ENCODE peak calls at places on chromosomes 4 and X, in ten cellular contexts. One of them, this sample, is unnamed.

GRCh38 chr4:153211986-153212720 is 7.9 kb downstream of the TRIM2 start:
- DNase-seq in nephron progenitor cell: no peak
- DNase-seq in nucleus accumbens: no peak
- DNase-seq in RPMI8226: no peak
- DNase-seq in posterior cingulate gyrus: no peak
- DNase-seq in GM12878: no peak
- DNase-seq in prostate gland: no peak
- DNase-seq in HCT116: no peak
- DNase-seq in SHP77 treated with DMSO at 0.1 percent for 48 hours: no peak
- DNase-seq in NCI-H1436: no peak
- DNase-seq in this sample: no peak

GRCh38 chr4:88043001-88043400 is 35.6 kb downstream of the PKD2 start:
- DNase-seq in prostate gland: no peak
- DNase-seq in NCI-H1436: no peak
- DNase-seq in nucleus accumbens: no peak
- DNase-seq in GM12878: no peak
- DNase-seq in HCT116: no peak
- DNase-seq in nephron progenitor cell: no peak
- DNase-seq in posterior cingulate gyrus: no peak
- DNase-seq in RPMI8226: no peak
- DNase-seq in SHP77 treated with DMSO at 0.1 percent for 48 hours: no peak
- DNase-seq in this sample: no peak

GRCh38 chrX:40164751-40165150 is 67.0 kb upstream of the BCOR start:
- DNase-seq in nucleus accumbens: no peak
- DNase-seq in prostate gland: no peak
- DNase-seq in NCI-H1436: no peak
- DNase-seq in SHP77 treated with DMSO at 0.1 percent for 48 hours: no peak
- DNase-seq in posterior cingulate gyrus: no peak
- DNase-seq in HCT116: no peak
- DNase-seq in GM12878: no peak
- DNase-seq in RPMI8226: no peak
- DNase-seq in nephron progenitor cell: no peak
- DNase-seq in this sample: no peak

GRCh38 chrX:150234126-150234525 is 129.0 kb upstream of the MAMLD1 start:
- DNase-seq in nucleus accumbens: no peak
- DNase-seq in nephron progenitor cell: no peak
- DNase-seq in SHP77 treated with DMSO at 0.1 percent for 48 hours: no peak
- DNase-seq in RPMI8226: no peak
- DNase-seq in posterior cingulate gyrus: no peak
- DNase-seq in GM12878: no peak
- DNase-seq in HCT116: no peak
- DNase-seq in NCI-H1436: no peak
- DNase-seq in prostate gland: no peak
- DNase-seq in this sample: no peak

GRCh38 chrX:81174286-81174685 is 27.4 kb downstream of the HMGN5 start:
- DNase-seq in NCI-H1436: no peak
- DNase-seq in SHP77 treated with DMSO at 0.1 percent for 48 hours: no peak
- DNase-seq in prostate gland: no peak
- DNase-seq in nucleus accumbens: no peak
- DNase-seq in posterior cingulate gyrus: no peak
- DNase-seq in nephron progenitor cell: no peak
- DNase-seq in GM12878: no peak
- DNase-seq in RPMI8226: no peak
- DNase-seq in HCT116: no peak
- DNase-seq in this sample: no peak

GRCh38 chr4:7557447-7557846 is 122.7 kb upstream of the PSAPL1 start:
- DNase-seq in RPMI8226: no peak
- DNase-seq in nucleus accumbens: no peak
- DNase-seq in SHP77 treated with DMSO at 0.1 percent for 48 hours: no peak
- DNase-seq in HCT116: no peak
- DNase-seq in posterior cingulate gyrus: no peak
- DNase-seq in GM12878: no peak
- DNase-seq in NCI-H1436: no peak
- DNase-seq in nephron progenitor cell: no peak
- DNase-seq in prostate gland: no peak
- DNase-seq in this sample: no peak

GRCh38 chrX:151762802-151763201 is 28.3 kb downstream of the CNGA2 start:
- DNase-seq in HCT116: no peak
- DNase-seq in NCI-H1436: no peak
- DNase-seq in prostate gland: no peak
- DNase-seq in SHP77 treated with DMSO at 0.1 percent for 48 hours: no peak
- DNase-seq in posterior cingulate gyrus: no peak
- DNase-seq in nephron progenitor cell: no peak
- DNase-seq in nucleus accumbens: no peak
- DNase-seq in GM12878: no peak
- DNase-seq in RPMI8226: no peak
- DNase-seq in this sample: no peak

GRCh38 chr4:87011340-87012034 is 76.7 kb downstream of the AFF1 start:
- DNase-seq in nephron progenitor cell: no peak
- DNase-seq in nucleus accumbens: no peak
- DNase-seq in NCI-H1436: no peak
- DNase-seq in HCT116: peak
- DNase-seq in RPMI8226: no peak
- DNase-seq in posterior cingulate gyrus: no peak
- DNase-seq in SHP77 treated with DMSO at 0.1 percent for 48 hours: no peak
- DNase-seq in GM12878: no peak
- DNase-seq in prostate gland: no peak
- DNase-seq in this sample: no peak

GRCh38 chr4:128241425-128241913 is 46.1 kb downstream of the PGRMC2 start:
- DNase-seq in NCI-H1436: no peak
- DNase-seq in SHP77 treated with DMSO at 0.1 percent for 48 hours: no peak
- DNase-seq in HCT116: no peak
- DNase-seq in nephron progenitor cell: no peak
- DNase-seq in prostate gland: no peak
- DNase-seq in RPMI8226: no peak
- DNase-seq in posterior cingulate gyrus: no peak
- DNase-seq in GM12878: no peak
- DNase-seq in nucleus accumbens: no peak
- DNase-seq in this sample: no peak

GRCh38 chr4:76059750-76060149 is 14.8 kb upstream of the ART3 start:
- DNase-seq in HCT116: no peak
- DNase-seq in nephron progenitor cell: no peak
- DNase-seq in GM12878: no peak
- DNase-seq in posterior cingulate gyrus: no peak
- DNase-seq in prostate gland: no peak
- DNase-seq in nucleus accumbens: no peak
- DNase-seq in SHP77 treated with DMSO at 0.1 percent for 48 hours: no peak
- DNase-seq in NCI-H1436: no peak
- DNase-seq in RPMI8226: no peak
- DNase-seq in this sample: no peak

GRCh38 chr4:123986268-123986798 is 589.7 kb downstream of the SPRY1 start:
- DNase-seq in nephron progenitor cell: no peak
- DNase-seq in prostate gland: no peak
- DNase-seq in posterior cingulate gyrus: no peak
- DNase-seq in NCI-H1436: no peak
- DNase-seq in HCT116: no peak
- DNase-seq in RPMI8226: no peak
- DNase-seq in nucleus accumbens: no peak
- DNase-seq in SHP77 treated with DMSO at 0.1 percent for 48 hours: no peak
- DNase-seq in GM12878: no peak
- DNase-seq in this sample: no peak

GRCh38 chr4:7831330-7831729 is 108.3 kb downstream of the AFAP1 start:
- DNase-seq in NCI-H1436: no peak
- DNase-seq in posterior cingulate gyrus: no peak
- DNase-seq in nephron progenitor cell: no peak
- DNase-seq in prostate gland: no peak
- DNase-seq in HCT116: no peak
- DNase-seq in GM12878: no peak
- DNase-seq in SHP77 treated with DMSO at 0.1 percent for 48 hours: no peak
- DNase-seq in RPMI8226: peak
- DNase-seq in nucleus accumbens: no peak
- DNase-seq in this sample: no peak

GRCh38 chrX:39755152-39756032 is 342.4 kb downstream of the BCOR start:
- DNase-seq in posterior cingulate gyrus: no peak
- DNase-seq in nucleus accumbens: no peak
- DNase-seq in NCI-H1436: no peak
- DNase-seq in SHP77 treated with DMSO at 0.1 percent for 48 hours: peak
- DNase-seq in GM12878: no peak
- DNase-seq in RPMI8226: no peak
- DNase-seq in prostate gland: peak
- DNase-seq in HCT116: peak
- DNase-seq in nephron progenitor cell: peak
- DNase-seq in this sample: no peak

GRCh38 chr4:40214038-40214437 is 17.2 kb downstream of the RHOH start:
- DNase-seq in prostate gland: no peak
- DNase-seq in nucleus accumbens: no peak
- DNase-seq in NCI-H1436: no peak
- DNase-seq in GM12878: no peak
- DNase-seq in SHP77 treated with DMSO at 0.1 percent for 48 hours: no peak
- DNase-seq in RPMI8226: no peak
- DNase-seq in nephron progenitor cell: no peak
- DNase-seq in posterior cingulate gyrus: no peak
- DNase-seq in HCT116: no peak
- DNase-seq in this sample: no peak

GRCh38 chr4:183571350-183572076 is 66.7 kb downstream of the ING2 start:
- DNase-seq in RPMI8226: peak
- DNase-seq in nephron progenitor cell: no peak
- DNase-seq in prostate gland: peak
- DNase-seq in nucleus accumbens: no peak
- DNase-seq in NCI-H1436: peak
- DNase-seq in HCT116: no peak
- DNase-seq in posterior cingulate gyrus: no peak
- DNase-seq in GM12878: no peak
- DNase-seq in SHP77 treated with DMSO at 0.1 percent for 48 hours: peak
- DNase-seq in this sample: no peak

GRCh38 chrX:132023117-132023895 is at the start of gene STK26:
- DNase-seq in posterior cingulate gyrus: no peak
- DNase-seq in nucleus accumbens: peak
- DNase-seq in GM12878: no peak
- DNase-seq in NCI-H1436: peak
- DNase-seq in SHP77 treated with DMSO at 0.1 percent for 48 hours: no peak
- DNase-seq in nephron progenitor cell: peak
- DNase-seq in RPMI8226: peak
- DNase-seq in prostate gland: peak
- DNase-seq in HCT116: peak
- DNase-seq in this sample: peak

GRCh38 chrX:48891402-48892288 is 5.9 kb downstream of the TIMM17B start:
- DNase-seq in NCI-H1436: peak
- DNase-seq in RPMI8226: peak
- DNase-seq in nucleus accumbens: peak
- DNase-seq in nephron progenitor cell: peak
- DNase-seq in HCT116: peak
- DNase-seq in prostate gland: peak
- DNase-seq in posterior cingulate gyrus: peak
- DNase-seq in GM12878: no peak
- DNase-seq in SHP77 treated with DMSO at 0.1 percent for 48 hours: peak
- DNase-seq in this sample: peak

GRCh38 chr4:6340446-6341015 is 70.9 kb downstream of the WFS1 start:
- DNase-seq in nucleus accumbens: no peak
- DNase-seq in SHP77 treated with DMSO at 0.1 percent for 48 hours: no peak
- DNase-seq in HCT116: no peak
- DNase-seq in NCI-H1436: no peak
- DNase-seq in nephron progenitor cell: no peak
- DNase-seq in RPMI8226: no peak
- DNase-seq in GM12878: no peak
- DNase-seq in prostate gland: no peak
- DNase-seq in posterior cingulate gyrus: no peak
- DNase-seq in this sample: no peak

GRCh38 chr4:53924333-53925049 is 139.9 kb downstream of the CHIC2 start:
- DNase-seq in HCT116: no peak
- DNase-seq in prostate gland: no peak
- DNase-seq in posterior cingulate gyrus: no peak
- DNase-seq in nucleus accumbens: no peak
- DNase-seq in SHP77 treated with DMSO at 0.1 percent for 48 hours: no peak
- DNase-seq in RPMI8226: no peak
- DNase-seq in NCI-H1436: no peak
- DNase-seq in GM12878: no peak
- DNase-seq in nephron progenitor cell: no peak
- DNase-seq in this sample: no peak

GRCh38 chrX:21176927-21177571 is 197.2 kb upstream of the CNKSR2 start:
- DNase-seq in SHP77 treated with DMSO at 0.1 percent for 48 hours: no peak
- DNase-seq in GM12878: no peak
- DNase-seq in prostate gland: no peak
- DNase-seq in NCI-H1436: no peak
- DNase-seq in nucleus accumbens: no peak
- DNase-seq in posterior cingulate gyrus: no peak
- DNase-seq in RPMI8226: no peak
- DNase-seq in HCT116: no peak
- DNase-seq in nephron progenitor cell: no peak
- DNase-seq in this sample: no peak

GRCh38 chrX:103629295-103630170 is 758 bp downstream of the TCEAL1 start:
- DNase-seq in prostate gland: peak
- DNase-seq in GM12878: no peak
- DNase-seq in nucleus accumbens: peak
- DNase-seq in NCI-H1436: peak
- DNase-seq in nephron progenitor cell: peak
- DNase-seq in RPMI8226: no peak
- DNase-seq in SHP77 treated with DMSO at 0.1 percent for 48 hours: peak
- DNase-seq in posterior cingulate gyrus: peak
- DNase-seq in HCT116: no peak
- DNase-seq in this sample: peak

GRCh38 chr4:56026596-56026995 is 77.9 kb downstream of the CEP135 start:
- DNase-seq in nephron progenitor cell: no peak
- DNase-seq in posterior cingulate gyrus: no peak
- DNase-seq in RPMI8226: no peak
- DNase-seq in HCT116: peak
- DNase-seq in GM12878: no peak
- DNase-seq in NCI-H1436: no peak
- DNase-seq in SHP77 treated with DMSO at 0.1 percent for 48 hours: no peak
- DNase-seq in nucleus accumbens: no peak
- DNase-seq in prostate gland: no peak
- DNase-seq in this sample: no peak

GRCh38 chr4:95729596-95729995 is 110.3 kb upstream of the PDHA2 start:
- DNase-seq in RPMI8226: no peak
- DNase-seq in GM12878: no peak
- DNase-seq in HCT116: no peak
- DNase-seq in nucleus accumbens: no peak
- DNase-seq in SHP77 treated with DMSO at 0.1 percent for 48 hours: no peak
- DNase-seq in prostate gland: no peak
- DNase-seq in NCI-H1436: no peak
- DNase-seq in nephron progenitor cell: no peak
- DNase-seq in posterior cingulate gyrus: no peak
- DNase-seq in this sample: no peak

GRCh38 chr4:147388016-147388415 is 92.9 kb upstream of the EDNRA start:
- DNase-seq in RPMI8226: no peak
- DNase-seq in NCI-H1436: no peak
- DNase-seq in posterior cingulate gyrus: no peak
- DNase-seq in nucleus accumbens: no peak
- DNase-seq in nephron progenitor cell: no peak
- DNase-seq in prostate gland: no peak
- DNase-seq in HCT116: no peak
- DNase-seq in SHP77 treated with DMSO at 0.1 percent for 48 hours: no peak
- DNase-seq in GM12878: no peak
- DNase-seq in this sample: no peak

GRCh38 chrX:118216086-118216485 is 99.5 kb upstream of the KLHL13 start:
- DNase-seq in RPMI8226: no peak
- DNase-seq in nephron progenitor cell: no peak
- DNase-seq in HCT116: no peak
- DNase-seq in GM12878: no peak
- DNase-seq in SHP77 treated with DMSO at 0.1 percent for 48 hours: no peak
- DNase-seq in NCI-H1436: no peak
- DNase-seq in prostate gland: no peak
- DNase-seq in nucleus accumbens: no peak
- DNase-seq in posterior cingulate gyrus: no peak
- DNase-seq in this sample: no peak

GRCh38 chrX:43693602-43694406 is 37.7 kb downstream of the MAOA start:
- DNase-seq in posterior cingulate gyrus: no peak
- DNase-seq in RPMI8226: no peak
- DNase-seq in GM12878: no peak
- DNase-seq in nephron progenitor cell: no peak
- DNase-seq in NCI-H1436: no peak
- DNase-seq in HCT116: no peak
- DNase-seq in prostate gland: peak
- DNase-seq in SHP77 treated with DMSO at 0.1 percent for 48 hours: peak
- DNase-seq in nucleus accumbens: no peak
- DNase-seq in this sample: no peak

GRCh38 chr4:165096776-165097175 is 15.9 kb downstream of the TMEM192 start:
- DNase-seq in posterior cingulate gyrus: no peak
- DNase-seq in prostate gland: no peak
- DNase-seq in NCI-H1436: no peak
- DNase-seq in HCT116: no peak
- DNase-seq in RPMI8226: peak
- DNase-seq in nucleus accumbens: no peak
- DNase-seq in SHP77 treated with DMSO at 0.1 percent for 48 hours: no peak
- DNase-seq in GM12878: no peak
- DNase-seq in nephron progenitor cell: no peak
- DNase-seq in this sample: no peak

GRCh38 chr4:147842573-147842972 is 110.7 kb downstream of the ARHGAP10 start:
- DNase-seq in nephron progenitor cell: no peak
- DNase-seq in prostate gland: no peak
- DNase-seq in posterior cingulate gyrus: peak
- DNase-seq in nucleus accumbens: no peak
- DNase-seq in HCT116: no peak
- DNase-seq in GM12878: no peak
- DNase-seq in SHP77 treated with DMSO at 0.1 percent for 48 hours: no peak
- DNase-seq in NCI-H1436: no peak
- DNase-seq in RPMI8226: no peak
- DNase-seq in this sample: no peak

This sample was measured in substantia nigra.